ENCODE peak calls at places on chromosomes 5 and 9, in six cellular contexts. I is Peyer's patch; Y is CD8-positive, alpha-beta T cell; G is neural progenitor cell; F is cardiac muscle cell; V is aorta. J is an unnamed sample.

GRCh38 chr5:74240783-74241750 is 399.5 kb downstream of the ENC1 start:
- DNase-seq in V (no peak), G (no peak), I (no peak), Y (no peak), F (peak), J (no peak)

GRCh38 chr9:37062331-37062730 is 28.3 kb upstream of the PAX5 start:
- DNase-seq in V (no peak), F (no peak), Y (no peak), I (no peak), G (no peak), J (no peak)

GRCh38 chr5:30197662-30198061 is 995.8 kb upstream of the CDH6 start:
- DNase-seq in V (no peak), I (no peak), F (no peak), Y (no peak), G (no peak), J (no peak)

GRCh38 chr5:86968311-86968753 is 299.4 kb upstream of the RASA1 start:
- DNase-seq in V (no peak), F (peak), G (peak), Y (no peak), I (no peak), J (no peak)

GRCh38 chr5:150139334-150139733 is 16.3 kb downstream of the PDGFRB start:
- DNase-seq in Y (no peak), V (no peak), I (no peak), G (no peak), F (peak), J (no peak)

GRCh38 chr5:6408627-6409446 is 30.5 kb upstream of the MED10 start:
- DNase-seq in G (no peak), I (no peak), V (no peak), F (peak), Y (no peak), J (no peak)

GRCh38 chr5:41527201-41527779 is 16.9 kb upstream of the PLCXD3 start:
- DNase-seq in Y (no peak), I (no peak), V (peak), G (no peak), F (peak), J (no peak)

GRCh38 chr5:82211855-82212572 is 66.1 kb downstream of the RPS23 start:
- DNase-seq in I (no peak), V (no peak), Y (no peak), F (no peak), G (no peak), J (no peak)

GRCh38 chr9:3908731-3909130 is 382.9 kb upstream of the RFX3 start:
- DNase-seq in Y (no peak), V (no peak), G (no peak), I (no peak), F (peak), J (no peak)

DNA sequence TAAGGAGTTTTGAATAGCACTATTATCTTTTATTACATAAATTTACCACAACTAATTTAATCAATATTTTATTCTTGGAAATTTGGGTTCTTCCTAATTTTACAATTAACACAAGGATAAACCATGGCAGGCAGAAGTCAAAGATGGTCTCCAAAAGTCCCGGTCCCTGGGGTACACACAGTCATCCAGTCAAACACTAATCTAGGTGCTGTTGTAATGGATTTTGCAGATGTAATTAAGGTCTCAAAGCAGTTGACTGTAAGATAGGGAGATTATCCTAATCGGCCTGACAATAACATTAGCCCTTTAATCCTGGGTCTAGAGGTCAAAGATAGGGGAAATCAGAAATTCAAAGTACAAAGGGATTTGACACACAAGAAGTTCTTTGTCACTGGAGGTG is 57.5 kb upstream of the HTR1A start:
- DNase-seq in Y (no peak), V (no peak), G (peak), F (no peak), I (no peak), J (no peak)
- H3K27ac ChIP-seq in Y (no peak), V (no peak), G (no peak), F (no peak), I (no peak), J (no peak)

GRCh38 chr5:134245101-134245604 is 19.3 kb upstream of the PPP2CA start:
- DNase-seq in Y (no peak), V (no peak), I (no peak), F (peak), G (peak), J (no peak)
- H3K27ac ChIP-seq in Y (no peak), V (no peak), I (no peak), F (peak), G (no peak), J (no peak)

DNA sequence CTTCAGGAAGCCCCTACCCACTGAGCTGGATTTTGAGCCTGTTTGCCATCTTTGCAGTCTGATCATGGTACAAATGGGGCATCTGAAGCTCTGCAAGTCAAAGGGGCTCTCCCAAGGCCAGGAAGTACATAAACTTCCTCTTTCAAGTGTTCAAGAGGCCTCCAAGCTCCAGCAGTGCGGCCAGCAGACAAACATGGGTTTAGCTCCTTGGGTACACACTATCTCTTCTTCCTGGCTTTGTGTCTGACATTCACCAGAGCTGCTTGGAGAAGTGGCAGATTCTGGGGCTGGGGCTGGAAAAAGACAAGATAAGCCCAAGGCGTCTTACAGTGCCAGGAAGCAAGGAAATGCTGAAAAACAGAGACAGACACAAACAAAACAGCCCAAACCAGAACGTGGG is 34.1 kb downstream of the LAMC3 start:
- DNase-seq in V (no peak), Y (no peak), G (no peak), I (peak), F (peak), J (no peak)
- H3K27ac ChIP-seq in V (no peak), Y (no peak), G (no peak), I (no peak), F (peak), J (no peak)

DNA sequence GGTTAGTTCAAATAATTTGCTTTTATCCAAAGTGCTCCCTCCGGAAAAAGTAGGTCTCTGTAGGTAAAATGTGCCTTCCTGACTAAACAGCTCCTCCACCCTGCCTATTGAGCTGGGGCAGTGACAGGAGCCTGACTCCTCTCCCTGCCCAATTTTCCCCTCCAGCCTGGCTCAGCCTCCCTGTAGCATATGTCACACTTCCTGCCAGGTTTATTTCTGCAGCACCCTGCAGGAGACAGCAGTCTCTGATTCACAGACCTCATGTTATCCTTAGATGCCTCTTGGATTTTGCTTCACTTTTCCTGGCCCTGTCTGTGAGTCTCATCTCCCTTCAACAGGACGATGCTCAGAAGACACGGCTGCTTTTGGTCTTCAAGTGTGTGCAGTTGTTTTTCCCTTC is 33.5 kb downstream of the SLC36A1 start:
- DNase-seq in G (no peak), I (no peak), Y (no peak), F (peak), V (no peak), J (no peak)
- H3K27ac ChIP-seq in G (no peak), I (peak), Y (no peak), F (no peak), V (no peak), J (no peak)

GRCh38 chr9:136087741-136088480 is 7.2 kb downstream of the NACC2 start:
- DNase-seq in Y (no peak), G (peak), V (peak), F (no peak), I (no peak), J (no peak)
- H3K27ac ChIP-seq in Y (no peak), G (no peak), V (peak), F (no peak), I (peak), J (no peak)

GRCh38 chr9:133821606-133822438 is 83.7 kb upstream of the SARDH start:
- DNase-seq in G (peak), Y (no peak), F (no peak), V (no peak), I (peak), J (no peak)
- H3K27ac ChIP-seq in G (no peak), Y (no peak), F (no peak), V (no peak), I (no peak), J (no peak)